ENCODE peak calls at places on chromosomes 6 and 20, in ten cellular contexts. One of them, this sample, is unnamed.

GRCh38 chr6:165641672-165642156 is 21.3 kb downstream of the PDE10A start:
- DNase-seq in NCI-H2029 treated with DMSO at 0.1 percent for 48 hours: peak
- DNase-seq in HFF-Myc: no peak
- DNase-seq in adrenal gland: no peak
- DNase-seq in MV-4-11: no peak
- DNase-seq in hypothalamus: no peak
- DNase-seq in activated T-helper 1 cell treated with anti-CD3 and anti-CD28 coated beads, Interleukin-2, amount 50 U/mL, for 16 hours: no peak
- DNase-seq in heart right ventricle: no peak
- DNase-seq in ACHN: no peak
- DNase-seq in activated T-helper 9 cell treated with anti-CD3 and anti-CD28 coated beads, Interleukin-2, amount 50 U/mL, for 16 hours: no peak
- DNase-seq in this sample: no peak

GRCh38 chr6:32082951-32083350 is 26.2 kb downstream of the TNXB start:
- DNase-seq in NCI-H2029 treated with DMSO at 0.1 percent for 48 hours: no peak
- DNase-seq in HFF-Myc: no peak
- DNase-seq in adrenal gland: peak
- DNase-seq in MV-4-11: no peak
- DNase-seq in hypothalamus: no peak
- DNase-seq in activated T-helper 1 cell treated with anti-CD3 and anti-CD28 coated beads, Interleukin-2, amount 50 U/mL, for 16 hours: no peak
- DNase-seq in heart right ventricle: no peak
- DNase-seq in ACHN: no peak
- DNase-seq in activated T-helper 9 cell treated with anti-CD3 and anti-CD28 coated beads, Interleukin-2, amount 50 U/mL, for 16 hours: no peak
- DNase-seq in this sample: peak

GRCh38 chr20:35166242-35166830 is 5.5 kb upstream of the PROCR start:
- DNase-seq in NCI-H2029 treated with DMSO at 0.1 percent for 48 hours: no peak
- DNase-seq in HFF-Myc: no peak
- DNase-seq in adrenal gland: peak
- DNase-seq in MV-4-11: no peak
- DNase-seq in hypothalamus: no peak
- DNase-seq in activated T-helper 1 cell treated with anti-CD3 and anti-CD28 coated beads, Interleukin-2, amount 50 U/mL, for 16 hours: no peak
- DNase-seq in heart right ventricle: peak
- DNase-seq in ACHN: no peak
- DNase-seq in activated T-helper 9 cell treated with anti-CD3 and anti-CD28 coated beads, Interleukin-2, amount 50 U/mL, for 16 hours: no peak
- DNase-seq in this sample: no peak

GRCh38 chr6:136526196-136526930 is 23.9 kb downstream of the MAP7 start:
- DNase-seq in NCI-H2029 treated with DMSO at 0.1 percent for 48 hours: no peak
- DNase-seq in HFF-Myc: no peak
- DNase-seq in adrenal gland: peak
- DNase-seq in MV-4-11: peak
- DNase-seq in hypothalamus: peak
- DNase-seq in activated T-helper 1 cell treated with anti-CD3 and anti-CD28 coated beads, Interleukin-2, amount 50 U/mL, for 16 hours: no peak
- DNase-seq in heart right ventricle: peak
- DNase-seq in ACHN: peak
- DNase-seq in activated T-helper 9 cell treated with anti-CD3 and anti-CD28 coated beads, Interleukin-2, amount 50 U/mL, for 16 hours: no peak
- DNase-seq in this sample: peak

GRCh38 chr6:144394209-144394608 is 109.1 kb downstream of the UTRN start:
- DNase-seq in NCI-H2029 treated with DMSO at 0.1 percent for 48 hours: no peak
- DNase-seq in HFF-Myc: no peak
- DNase-seq in adrenal gland: no peak
- DNase-seq in MV-4-11: peak
- DNase-seq in hypothalamus: no peak
- DNase-seq in activated T-helper 1 cell treated with anti-CD3 and anti-CD28 coated beads, Interleukin-2, amount 50 U/mL, for 16 hours: no peak
- DNase-seq in heart right ventricle: no peak
- DNase-seq in ACHN: no peak
- DNase-seq in activated T-helper 9 cell treated with anti-CD3 and anti-CD28 coated beads, Interleukin-2, amount 50 U/mL, for 16 hours: no peak
- DNase-seq in this sample: no peak

GRCh38 chr6:1404066-1404712 is 14.8 kb downstream of the FOXF2 start:
- DNase-seq in NCI-H2029 treated with DMSO at 0.1 percent for 48 hours: no peak
- DNase-seq in HFF-Myc: no peak
- DNase-seq in adrenal gland: no peak
- DNase-seq in MV-4-11: peak
- DNase-seq in hypothalamus: no peak
- DNase-seq in activated T-helper 1 cell treated with anti-CD3 and anti-CD28 coated beads, Interleukin-2, amount 50 U/mL, for 16 hours: no peak
- DNase-seq in heart right ventricle: no peak
- DNase-seq in ACHN: no peak
- DNase-seq in activated T-helper 9 cell treated with anti-CD3 and anti-CD28 coated beads, Interleukin-2, amount 50 U/mL, for 16 hours: no peak
- DNase-seq in this sample: no peak

GRCh38 chr20:63765082-63765873 is 25.7 kb downstream of the SLC2A4RG start:
- DNase-seq in NCI-H2029 treated with DMSO at 0.1 percent for 48 hours: no peak
- DNase-seq in HFF-Myc: no peak
- DNase-seq in adrenal gland: no peak
- DNase-seq in MV-4-11: no peak
- DNase-seq in hypothalamus: no peak
- DNase-seq in activated T-helper 1 cell treated with anti-CD3 and anti-CD28 coated beads, Interleukin-2, amount 50 U/mL, for 16 hours: no peak
- DNase-seq in heart right ventricle: no peak
- DNase-seq in ACHN: no peak
- DNase-seq in activated T-helper 9 cell treated with anti-CD3 and anti-CD28 coated beads, Interleukin-2, amount 50 U/mL, for 16 hours: no peak
- DNase-seq in this sample: no peak

GRCh38 chr6:88867841-88868558 is 95.4 kb downstream of the RNGTT start:
- DNase-seq in NCI-H2029 treated with DMSO at 0.1 percent for 48 hours: no peak
- DNase-seq in HFF-Myc: no peak
- DNase-seq in adrenal gland: no peak
- DNase-seq in MV-4-11: no peak
- DNase-seq in hypothalamus: no peak
- DNase-seq in activated T-helper 1 cell treated with anti-CD3 and anti-CD28 coated beads, Interleukin-2, amount 50 U/mL, for 16 hours: no peak
- DNase-seq in heart right ventricle: no peak
- DNase-seq in ACHN: peak
- DNase-seq in activated T-helper 9 cell treated with anti-CD3 and anti-CD28 coated beads, Interleukin-2, amount 50 U/mL, for 16 hours: no peak
- DNase-seq in this sample: no peak

GRCh38 chr6:112253505-112253841 is 894 bp downstream of the LAMA4 start:
- DNase-seq in NCI-H2029 treated with DMSO at 0.1 percent for 48 hours: peak
- DNase-seq in HFF-Myc: no peak
- DNase-seq in adrenal gland: no peak
- DNase-seq in MV-4-11: no peak
- DNase-seq in hypothalamus: peak
- DNase-seq in activated T-helper 1 cell treated with anti-CD3 and anti-CD28 coated beads, Interleukin-2, amount 50 U/mL, for 16 hours: no peak
- DNase-seq in heart right ventricle: peak
- DNase-seq in ACHN: no peak
- DNase-seq in activated T-helper 9 cell treated with anti-CD3 and anti-CD28 coated beads, Interleukin-2, amount 50 U/mL, for 16 hours: no peak
- DNase-seq in this sample: no peak

GRCh38 chr20:10747019-10747418 is 73.2 kb upstream of the JAG1 start:
- DNase-seq in NCI-H2029 treated with DMSO at 0.1 percent for 48 hours: no peak
- DNase-seq in HFF-Myc: no peak
- DNase-seq in adrenal gland: no peak
- DNase-seq in MV-4-11: no peak
- DNase-seq in hypothalamus: no peak
- DNase-seq in activated T-helper 1 cell treated with anti-CD3 and anti-CD28 coated beads, Interleukin-2, amount 50 U/mL, for 16 hours: no peak
- DNase-seq in heart right ventricle: peak
- DNase-seq in ACHN: no peak
- DNase-seq in activated T-helper 9 cell treated with anti-CD3 and anti-CD28 coated beads, Interleukin-2, amount 50 U/mL, for 16 hours: no peak
- DNase-seq in this sample: no peak

GRCh38 chr6:153131037-153131981 is at the start of gene RGS17:
- DNase-seq in NCI-H2029 treated with DMSO at 0.1 percent for 48 hours: peak
- DNase-seq in HFF-Myc: peak
- DNase-seq in adrenal gland: peak
- DNase-seq in MV-4-11: no peak
- DNase-seq in hypothalamus: peak
- DNase-seq in activated T-helper 1 cell treated with anti-CD3 and anti-CD28 coated beads, Interleukin-2, amount 50 U/mL, for 16 hours: no peak
- DNase-seq in heart right ventricle: peak
- DNase-seq in ACHN: peak
- DNase-seq in activated T-helper 9 cell treated with anti-CD3 and anti-CD28 coated beads, Interleukin-2, amount 50 U/mL, for 16 hours: no peak
- DNase-seq in this sample: peak

GRCh38 chr6:28558629-28559028 is 32.9 kb downstream of the GPX5 start:
- DNase-seq in NCI-H2029 treated with DMSO at 0.1 percent for 48 hours: no peak
- DNase-seq in HFF-Myc: no peak
- DNase-seq in adrenal gland: no peak
- DNase-seq in MV-4-11: no peak
- DNase-seq in hypothalamus: no peak
- DNase-seq in activated T-helper 1 cell treated with anti-CD3 and anti-CD28 coated beads, Interleukin-2, amount 50 U/mL, for 16 hours: no peak
- DNase-seq in heart right ventricle: no peak
- DNase-seq in ACHN: no peak
- DNase-seq in activated T-helper 9 cell treated with anti-CD3 and anti-CD28 coated beads, Interleukin-2, amount 50 U/mL, for 16 hours: no peak
- DNase-seq in this sample: no peak

GRCh38 chr20:11890331-11891080 is 27.2 kb upstream of the BTBD3 start:
- DNase-seq in NCI-H2029 treated with DMSO at 0.1 percent for 48 hours: peak
- DNase-seq in HFF-Myc: peak
- DNase-seq in adrenal gland: peak
- DNase-seq in MV-4-11: peak
- DNase-seq in hypothalamus: peak
- DNase-seq in activated T-helper 1 cell treated with anti-CD3 and anti-CD28 coated beads, Interleukin-2, amount 50 U/mL, for 16 hours: peak
- DNase-seq in heart right ventricle: peak
- DNase-seq in ACHN: peak
- DNase-seq in activated T-helper 9 cell treated with anti-CD3 and anti-CD28 coated beads, Interleukin-2, amount 50 U/mL, for 16 hours: no peak
- DNase-seq in this sample: peak

GRCh38 chr20:47561603-47562583 is 60.2 kb downstream of the NCOA3 start:
- DNase-seq in NCI-H2029 treated with DMSO at 0.1 percent for 48 hours: no peak
- DNase-seq in HFF-Myc: no peak
- DNase-seq in adrenal gland: no peak
- DNase-seq in MV-4-11: no peak
- DNase-seq in hypothalamus: no peak
- DNase-seq in activated T-helper 1 cell treated with anti-CD3 and anti-CD28 coated beads, Interleukin-2, amount 50 U/mL, for 16 hours: no peak
- DNase-seq in heart right ventricle: no peak
- DNase-seq in ACHN: no peak
- DNase-seq in activated T-helper 9 cell treated with anti-CD3 and anti-CD28 coated beads, Interleukin-2, amount 50 U/mL, for 16 hours: no peak
- DNase-seq in this sample: no peak

GRCh38 chr20:4067600-4068261 is 52.4 kb upstream of the RNF24 start:
- DNase-seq in NCI-H2029 treated with DMSO at 0.1 percent for 48 hours: no peak
- DNase-seq in HFF-Myc: no peak
- DNase-seq in adrenal gland: no peak
- DNase-seq in MV-4-11: peak
- DNase-seq in hypothalamus: no peak
- DNase-seq in activated T-helper 1 cell treated with anti-CD3 and anti-CD28 coated beads, Interleukin-2, amount 50 U/mL, for 16 hours: no peak
- DNase-seq in heart right ventricle: no peak
- DNase-seq in ACHN: peak
- DNase-seq in activated T-helper 9 cell treated with anti-CD3 and anti-CD28 coated beads, Interleukin-2, amount 50 U/mL, for 16 hours: no peak
- DNase-seq in this sample: no peak

GRCh38 chr6:94680672-94681212 is 896.6 kb upstream of the MANEA start:
- DNase-seq in NCI-H2029 treated with DMSO at 0.1 percent for 48 hours: no peak
- DNase-seq in HFF-Myc: no peak
- DNase-seq in adrenal gland: no peak
- DNase-seq in MV-4-11: no peak
- DNase-seq in hypothalamus: no peak
- DNase-seq in activated T-helper 1 cell treated with anti-CD3 and anti-CD28 coated beads, Interleukin-2, amount 50 U/mL, for 16 hours: no peak
- DNase-seq in heart right ventricle: no peak
- DNase-seq in ACHN: no peak
- DNase-seq in activated T-helper 9 cell treated with anti-CD3 and anti-CD28 coated beads, Interleukin-2, amount 50 U/mL, for 16 hours: no peak
- DNase-seq in this sample: no peak

GRCh38 chr6:33297956-33298772 is 578 bp downstream of the RGL2 start:
- DNase-seq in NCI-H2029 treated with DMSO at 0.1 percent for 48 hours: no peak
- DNase-seq in HFF-Myc: no peak
- DNase-seq in adrenal gland: peak
- DNase-seq in MV-4-11: peak
- DNase-seq in hypothalamus: peak
- DNase-seq in activated T-helper 1 cell treated with anti-CD3 and anti-CD28 coated beads, Interleukin-2, amount 50 U/mL, for 16 hours: no peak
- DNase-seq in heart right ventricle: peak
- DNase-seq in ACHN: peak
- DNase-seq in activated T-helper 9 cell treated with anti-CD3 and anti-CD28 coated beads, Interleukin-2, amount 50 U/mL, for 16 hours: no peak
- DNase-seq in this sample: peak